ENCODE peak calls at places on chromosome 22, in eight cellular contexts. G, Q, K, Z, N, F, J and U are unnamed samples.
A peak's percentile ranks its signal among the peaks of the same experiment; 100 is the strongest.

GRCh38 chr22:29426476-29426875 is 11.9 kb upstream of the RFPL1 start:
- DNase-seq in K (no peak), Z (no peak), N (no peak), J (no peak), F (no peak), Q (no peak), G (no peak), U (no peak)

GRCh38 chr22:36986242-36986821 is 32.9 kb downstream of the TST start:
- DNase-seq in K (no peak), F (no peak), Q (no peak), G (no peak), Z (peak; percentile 51), J (no peak), N (no peak), U (no peak)

GRCh38 chr22:39514373-39514973 is 5.9 kb upstream of the ATF4 start:
- DNase-seq in N (no peak), Q (no peak), G (peak; percentile 34), Z (peak; percentile 50), K (peak; percentile 44), J (no peak), F (no peak), U (peak; percentile 72)

GRCh38 chr22:49659281-49659923 is 168.3 kb downstream of the BRD1 start:
- DNase-seq in G (no peak), Z (peak; percentile 27), N (no peak), F (no peak), J (no peak), Q (no peak), K (no peak), U (no peak)

GRCh38 chr22:46150615-46151423 is 493 bp downstream of the PPARA start:
- DNase-seq in K (peak; percentile 55), G (peak; percentile 58), Z (peak; percentile 34), J (no peak), F (no peak), Q (no peak), N (peak; percentile 74), U (no peak)

GRCh38 chr22:45516923-45517675 is 14.4 kb downstream of the FBLN1 start:
- DNase-seq in J (no peak), G (no peak), Z (no peak), F (no peak), K (no peak), Q (no peak), N (no peak), U (no peak)

GRCh38 chr22:37604875-37605274 is 3.8 kb upstream of the GGA1 start:
- DNase-seq in Q (no peak), N (no peak), F (no peak), K (peak; percentile 55), J (no peak), G (no peak), Z (no peak), U (no peak)

GRCh38 chr22:26887456-26887855 is 230.1 kb downstream of the MIAT start:
- DNase-seq in K (no peak), N (no peak), F (no peak), G (no peak), J (no peak), Q (no peak), Z (no peak), U (no peak)

GRCh38 chr22:47192106-47192650 is 429.7 kb downstream of the TBC1D22A start:
- DNase-seq in K (no peak), J (no peak), Z (peak; percentile 25), Q (no peak), G (no peak), N (no peak), F (no peak), U (no peak)